ENCODE peak calls at places on chromosomes 4 and X, in four cellular contexts. N is K562, O is GM12878, Z is A549. J is an unnamed sample.

GRCh38 chrX:10759400-10759799 is 139.0 kb upstream of the MID1 start:
- DNase-seq in N (no peak), O (no peak), Z (no peak), J (no peak)

GRCh38 chr4:128832253-128832641 is 22.7 kb downstream of the JADE1 start:
- DNase-seq in N (no peak), O (no peak), Z (no peak), J (no peak)

GRCh38 chrX:147342197-147342596 is 527.7 kb upstream of the CXorf51A start:
- DNase-seq in N (no peak), O (no peak), Z (no peak), J (no peak)

GRCh38 chr4:108559067-108559793 is 61.1 kb upstream of the RPL34 start:
- DNase-seq in N (no peak), O (no peak), Z (no peak), J (no peak)

GRCh38 chrX:2767631-2768455 is 16.0 kb downstream of the XG start:
- DNase-seq in N (no peak), O (no peak), Z (peak; percentile 87), J (no peak)

GRCh38 chrX:136725446-136726104 is 55.2 kb downstream of the ARHGEF6 start:
- DNase-seq in N (no peak), O (no peak), Z (no peak), J (no peak)

GRCh38 chr4:123848615-123849014 is 452.0 kb downstream of the SPRY1 start:
- DNase-seq in N (no peak), O (no peak), Z (no peak), J (no peak)

GRCh38 chr4:61468091-61468720 is 268.1 kb downstream of the ADGRL3 start:
- DNase-seq in N (no peak), O (no peak), Z (peak; percentile 1), J (no peak)

GRCh38 chr4:156830356-156830755 is 141.2 kb downstream of the PDGFC start:
- DNase-seq in N (no peak), O (no peak), Z (no peak), J (no peak)

GRCh38 chr4:110211007-110211769 is 12.8 kb upstream of the ELOVL6 start:
- DNase-seq in N (peak; percentile 30), O (no peak), Z (peak; percentile 52), J (peak; percentile 56)

GRCh38 chr4:20137176-20137575 is 114.5 kb upstream of the SLIT2 start:
- DNase-seq in N (no peak), O (no peak), Z (no peak), J (no peak)

GRCh38 chrX:109936114-109936513 is 66.8 kb upstream of the TMEM164 start:
- DNase-seq in N (no peak), O (no peak), Z (no peak), J (no peak)

GRCh38 chr4:119730644-119730995 is 102.0 kb upstream of the PDE5A start:
- DNase-seq in N (no peak), O (no peak), Z (no peak), J (no peak)

GRCh38 chr4:41880022-41880837 is 55.0 kb upstream of the TMEM33 start:
- DNase-seq in N (no peak), O (no peak), Z (no peak), J (peak; percentile 47)

GRCh38 chrX:146881521-146881920 is 67.0 kb upstream of the CXorf51A start:
- DNase-seq in N (no peak), O (no peak), Z (no peak), J (no peak)

GRCh38 chr4:46945062-46945461 is 36.0 kb upstream of the COX7B2 start:
- DNase-seq in N (no peak), O (no peak), Z (no peak), J (no peak)

GRCh38 chr4:140237616-140238352 is 83.8 kb upstream of the MAML3 start:
- DNase-seq in N (no peak), O (no peak), Z (no peak), J (peak; percentile 88)

GRCh38 chrX:104668550-104668949 is 102.6 kb downstream of the IL1RAPL2 start:
- DNase-seq in N (no peak), O (no peak), Z (peak; percentile 4), J (no peak)

GRCh38 chr4:130712038-130712437 is 1616.1 kb downstream of the C4orf33 start:
- DNase-seq in N (no peak), O (no peak), Z (no peak), J (no peak)

GRCh38 chr4:107856901-107857300 is 32.2 kb downstream of the SGMS2 start:
- DNase-seq in N (no peak), O (no peak), Z (no peak), J (no peak)

GRCh38 chrX:106300239-106300638 is 132.1 kb downstream of the PWWP3B start:
- DNase-seq in N (no peak), O (no peak), Z (no peak), J (no peak)

GRCh38 chrX:20515841-20516461 is 249.2 kb upstream of the RPS6KA3 start:
- DNase-seq in N (no peak), O (peak; percentile 53), Z (peak; percentile 85), J (no peak)

GRCh38 chr4:146368209-146368608 is 153.5 kb downstream of the SLC10A7 start:
- DNase-seq in N (no peak), O (no peak), Z (no peak), J (no peak)

GRCh38 chr4:164621886-164622521 is 131.9 kb upstream of the SMIM31 start:
- DNase-seq in N (no peak), O (no peak), Z (no peak), J (no peak)

GRCh38 chr4:101670370-101670769 is 120.2 kb upstream of the BANK1 start:
- DNase-seq in N (no peak), O (no peak), Z (no peak), J (no peak)

GRCh38 chr4:40699648-40700047 is 50.1 kb upstream of the NSUN7 start:
- DNase-seq in N (no peak), O (no peak), Z (no peak), J (no peak)

GRCh38 chr4:111070390-111070789 is 447.5 kb upstream of the PITX2 start:
- DNase-seq in N (no peak), O (no peak), Z (no peak), J (no peak)

GRCh38 chrX:68534696-68535095 is 35.8 kb downstream of the YIPF6 start:
- DNase-seq in N (no peak), O (no peak), Z (no peak), J (no peak)

GRCh38 chrX:123738378-123738955 is 5.6 kb upstream of the THOC2 start:
- DNase-seq in N (no peak), O (no peak), Z (peak; percentile 33), J (no peak)

DNA sequence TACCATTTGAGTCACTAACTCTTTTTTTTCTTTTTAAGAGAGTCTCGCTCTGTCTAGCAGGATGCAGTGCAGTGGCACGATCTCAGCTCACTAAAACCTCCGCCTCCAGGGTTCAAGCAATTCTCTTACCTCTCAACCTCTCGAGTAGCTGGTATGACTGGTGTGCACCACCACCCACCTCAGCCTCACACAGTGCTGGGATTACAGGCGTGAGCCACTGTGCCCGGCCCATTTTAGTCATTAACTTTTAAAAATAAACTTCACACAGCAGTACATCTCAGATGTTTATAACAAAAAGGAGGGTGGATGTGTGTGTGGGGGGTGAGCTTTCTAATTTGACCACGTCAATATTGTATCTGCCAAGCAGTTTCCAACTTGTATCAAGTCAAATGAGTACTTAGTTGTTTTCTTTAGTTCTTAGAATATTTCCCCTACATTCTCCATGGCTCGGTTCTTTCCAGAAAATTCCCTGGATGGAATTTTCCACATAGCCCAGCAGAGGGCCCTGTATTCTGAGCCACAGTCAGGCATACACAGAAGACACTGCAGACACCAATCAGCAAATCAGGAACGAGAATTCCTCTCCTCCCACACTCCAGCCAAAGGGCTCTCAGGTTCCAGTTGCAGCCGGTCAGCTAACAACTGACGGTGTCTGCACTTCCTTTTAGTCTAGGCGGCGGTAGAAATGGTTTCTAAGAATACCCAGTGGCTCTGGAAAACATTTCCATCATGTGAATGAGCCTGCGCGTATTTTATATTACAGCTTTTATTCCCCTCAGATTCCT is 20.1 kb upstream of the ARAF start:
- DNase-seq in N (peak; percentile 63), O (no peak), Z (peak; percentile 91), J (peak; percentile 80)
- TF ChIP-seq EP300 in N (peak; percentile 70), O (no peak), Z (no peak), J (peak; percentile 57)

DNA sequence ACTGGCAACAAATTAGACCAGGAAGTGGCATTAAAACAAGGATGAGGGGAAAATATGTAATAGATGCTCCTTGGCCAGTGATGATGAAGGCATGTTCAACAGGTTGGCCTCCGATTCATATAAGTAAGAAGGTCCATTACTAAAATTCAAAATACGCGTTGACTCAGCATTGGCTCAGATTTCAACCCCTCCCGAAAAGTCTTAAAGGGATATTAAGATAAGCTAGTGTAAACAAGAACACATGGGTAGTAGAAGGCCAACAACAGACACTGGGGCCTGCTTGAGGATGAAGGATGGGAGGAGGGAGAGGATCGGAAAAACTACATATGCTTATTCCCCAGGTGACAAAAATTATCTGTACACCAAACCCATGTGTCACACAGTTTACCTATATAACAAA is 19.1 kb upstream of the LAP3 start:
- DNase-seq in N (no peak), O (no peak), Z (no peak), J (no peak)
- TF ChIP-seq RCOR1 in N (no peak), O (no peak), Z (no peak), J (no peak)

DNA sequence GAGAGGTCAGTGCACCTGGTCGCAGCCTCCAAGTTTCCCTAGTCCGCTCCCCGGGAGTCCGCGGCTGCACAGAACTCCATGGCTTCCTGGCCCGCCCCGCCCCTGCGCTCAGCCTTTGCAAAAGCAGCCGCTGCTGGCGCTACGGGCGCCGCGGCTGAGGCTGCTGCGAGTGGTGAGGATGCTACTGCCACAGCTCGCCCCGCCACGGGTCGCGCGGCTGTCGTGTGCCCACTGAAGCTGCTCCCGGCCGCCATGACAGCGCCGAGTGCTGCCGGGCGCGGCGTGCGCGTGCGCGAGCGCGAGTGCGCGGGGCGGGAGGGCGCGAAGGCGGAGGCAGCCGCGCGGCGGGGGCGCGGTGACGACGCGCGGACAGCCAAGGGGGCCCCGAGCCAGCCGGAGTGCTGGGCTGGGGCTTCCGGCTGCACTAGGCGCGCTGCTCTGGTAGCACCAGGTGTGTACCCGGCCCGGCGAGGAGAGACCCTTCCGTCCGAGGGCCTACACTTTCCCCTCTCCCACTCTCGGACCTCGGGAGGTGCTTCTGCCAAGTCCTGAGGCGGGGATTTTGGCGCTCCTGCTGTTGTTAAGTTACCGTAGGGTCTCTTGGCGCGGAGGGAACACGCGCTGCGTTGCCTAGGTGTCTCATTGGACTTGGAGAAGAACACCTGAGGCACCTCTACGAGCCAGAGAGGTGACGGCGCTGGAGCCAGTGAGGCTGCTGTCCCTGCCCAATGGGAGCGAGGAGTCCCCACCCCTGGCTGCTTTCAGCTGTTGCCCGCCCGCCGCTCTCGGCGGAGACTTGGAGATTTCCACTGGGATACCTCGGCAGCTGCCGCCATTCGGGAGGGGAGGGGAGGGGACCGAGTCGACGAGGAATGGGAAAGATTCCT is 617 bp upstream of the LRBA start:
- DNase-seq in N (peak; percentile 86), O (no peak), Z (peak; percentile 70), J (peak; percentile 94)
- TF ChIP-seq EP300 in N (no peak), O (no peak), Z (no peak), J (no peak)

DNA sequence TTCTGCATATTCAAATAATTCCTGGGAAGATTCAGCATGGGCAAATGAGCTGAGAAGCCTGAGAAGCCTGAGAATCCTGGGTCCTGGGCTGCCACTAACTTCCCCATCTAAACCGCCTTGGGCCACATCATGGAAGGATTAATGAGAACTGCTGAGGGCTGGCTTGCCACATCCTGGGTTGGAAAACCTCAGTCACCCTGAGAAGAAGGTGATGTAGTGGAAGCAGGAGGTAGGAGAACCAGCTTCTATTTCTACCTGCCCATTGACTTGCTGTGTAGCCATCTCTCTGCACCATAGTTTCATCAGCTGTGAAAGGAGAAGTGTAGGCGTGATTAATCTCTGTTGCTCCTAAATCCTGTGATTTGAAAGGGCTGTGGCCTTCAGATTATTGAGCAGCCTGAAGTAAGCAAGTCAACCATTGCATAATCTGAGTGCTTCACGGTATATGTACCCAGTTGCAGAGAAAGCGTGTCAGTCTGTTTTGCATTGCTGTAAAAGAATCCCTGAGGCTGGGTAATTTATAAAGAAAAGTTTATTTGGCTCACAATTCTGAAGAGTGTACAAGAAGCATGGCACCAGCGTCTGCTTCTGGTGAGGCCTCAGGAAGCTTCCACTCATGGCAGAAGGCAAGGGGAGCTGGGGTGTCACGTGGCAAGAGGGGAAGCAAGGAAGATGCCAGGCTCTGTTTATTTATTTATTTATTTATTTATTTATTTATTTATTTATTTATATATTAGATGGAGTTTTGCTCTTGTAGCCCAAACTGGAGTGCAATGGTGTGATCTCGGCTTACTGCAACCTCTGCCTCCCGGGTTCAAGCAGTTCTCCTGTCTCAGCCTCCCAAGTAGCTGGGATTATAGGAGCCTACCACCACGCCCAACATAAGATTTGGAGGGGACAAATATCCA is 140.9 kb upstream of the ATP6AP2 start:
- DNase-seq in N (no peak), O (no peak), Z (no peak), J (no peak)
- TF ChIP-seq RCOR1 in N (no peak), O (no peak), Z (no peak), J (no peak)